ENCODE peak calls at places on chromosomes 7 and 10, in eight cellular contexts. X, A, S, V, T, O, Z and N are unnamed samples.

GRCh38 chr7:147759327-147759943 is 831.1 kb upstream of the C7orf33 start:
- DNase-seq in X (no peak), A (no peak), S (no peak), V (no peak), T (no peak), O (no peak), Z (no peak), N (no peak)

GRCh38 chr10:58415757-58416156 is 30.5 kb downstream of the TFAM start:
- DNase-seq in X (no peak), A (no peak), S (no peak), V (no peak), T (no peak), O (no peak), Z (no peak), N (no peak)

GRCh38 chr10:133022784-133023115 is 65.0 kb upstream of the ADGRA1 start:
- DNase-seq in X (no peak), A (no peak), S (no peak), V (no peak), T (no peak), O (no peak), Z (no peak), N (no peak)

GRCh38 chr7:23020742-23021401 is 6.9 kb upstream of the HYCC1 start:
- DNase-seq in X (peak; percentile 50), A (no peak), S (peak; percentile 87), V (no peak), T (no peak), O (no peak), Z (no peak), N (no peak)

GRCh38 chr7:132904209-132904608 is 177.7 kb downstream of the CHCHD3 start:
- DNase-seq in X (no peak), A (no peak), S (no peak), V (no peak), T (no peak), O (no peak), Z (no peak), N (no peak)

GRCh38 chr10:68628576-68629127 is 68.5 kb downstream of the TET1 start:
- DNase-seq in X (no peak), A (no peak), S (peak; percentile 47), V (no peak), T (peak; percentile 85), O (no peak), Z (peak; percentile 96), N (no peak)

GRCh38 chr10:79038841-79039201 is 29.9 kb upstream of the ZMIZ1 start:
- DNase-seq in X (no peak), A (no peak), S (peak; percentile 3), V (no peak), T (peak; percentile 91), O (no peak), Z (no peak), N (no peak)

GRCh38 chr7:92766461-92767003 is 69.8 kb downstream of the CDK6 start:
- DNase-seq in X (no peak), A (no peak), S (peak; percentile 67), V (no peak), T (peak; percentile 36), O (no peak), Z (no peak), N (no peak)

GRCh38 chr7:79823246-79823951 is 311.2 kb upstream of the GNAI1 start:
- DNase-seq in X (no peak), A (no peak), S (no peak), V (no peak), T (no peak), O (no peak), Z (no peak), N (no peak)

GRCh38 chr10:78377362-78377761 is 343.7 kb downstream of the RPS24 start:
- DNase-seq in X (peak; percentile 68), A (no peak), S (peak; percentile 13), V (no peak), T (no peak), O (no peak), Z (no peak), N (no peak)

GRCh38 chr7:157010588-157011332 is at the start of gene MNX1:
- DNase-seq in X (peak; percentile 86), A (peak; percentile 27), S (no peak), V (no peak), T (peak; percentile 93), O (no peak), Z (peak; percentile 97), N (peak; percentile 33)

GRCh38 chr10:117165557-117166419 is 27.7 kb upstream of the VAX1 start:
- DNase-seq in X (peak; percentile 97), A (no peak), S (no peak), V (no peak), T (peak; percentile 76), O (no peak), Z (no peak), N (no peak)

GRCh38 chr10:63866075-63866746 is 345.0 kb downstream of the REEP3 start:
- DNase-seq in X (peak; percentile 59), A (no peak), S (peak; percentile 52), V (peak; percentile 5), T (peak; percentile 83), O (no peak), Z (peak; percentile 57), N (peak; percentile 10)

GRCh38 chr10:36946598-36946997 is 178.8 kb upstream of the ANKRD30A start:
- DNase-seq in X (peak; percentile 2), A (no peak), S (no peak), V (no peak), T (no peak), O (no peak), Z (no peak), N (no peak)

GRCh38 chr7:44673324-44673723 is 66.9 kb downstream of the OGDH start:
- DNase-seq in X (no peak), A (no peak), S (no peak), V (no peak), T (no peak), O (no peak), Z (no peak), N (no peak)

GRCh38 chr10:26341701-26342100 is 96.4 kb upstream of the APBB1IP start:
- DNase-seq in X (no peak), A (no peak), S (no peak), V (no peak), T (no peak), O (no peak), Z (no peak), N (no peak)

GRCh38 chr7:130732980-130733865 is 784 bp downstream of the KLF14 start:
- DNase-seq in X (peak; percentile 65), A (peak; percentile 6), S (no peak), V (no peak), T (peak; percentile 19), O (no peak), Z (peak; percentile 53), N (no peak)

GRCh38 chr7:137135654-137136350 is 207.7 kb downstream of the PTN start:
- DNase-seq in X (no peak), A (no peak), S (peak; percentile 25), V (no peak), T (no peak), O (no peak), Z (no peak), N (no peak)

GRCh38 chr7:112437038-112437437 is 13.2 kb upstream of the IFRD1 start:
- DNase-seq in X (no peak), A (no peak), S (no peak), V (no peak), T (no peak), O (no peak), Z (no peak), N (no peak)

GRCh38 chr7:46583606-46584005 is 662.5 kb upstream of the IGFBP3 start:
- DNase-seq in X (no peak), A (no peak), S (no peak), V (no peak), T (no peak), O (no peak), Z (no peak), N (no peak)

GRCh38 chr7:3043544-3044395 is at the start of gene CARD11:
- DNase-seq in X (no peak), A (no peak), S (no peak), V (no peak), T (no peak), O (no peak), Z (peak; percentile 34), N (no peak)

GRCh38 chr7:3039787-3040186 is 3.9 kb downstream of the CARD11 start:
- DNase-seq in X (no peak), A (no peak), S (no peak), V (no peak), T (no peak), O (no peak), Z (no peak), N (no peak)

GRCh38 chr7:3037259-3037658 is 6.4 kb downstream of the CARD11 start:
- DNase-seq in X (no peak), A (no peak), S (no peak), V (no peak), T (no peak), O (no peak), Z (no peak), N (peak; percentile 31)

GRCh38 chr7:3042301-3042700 is 1.4 kb downstream of the CARD11 start:
- DNase-seq in X (no peak), A (no peak), S (no peak), V (no peak), T (no peak), O (no peak), Z (no peak), N (no peak)

DNA sequence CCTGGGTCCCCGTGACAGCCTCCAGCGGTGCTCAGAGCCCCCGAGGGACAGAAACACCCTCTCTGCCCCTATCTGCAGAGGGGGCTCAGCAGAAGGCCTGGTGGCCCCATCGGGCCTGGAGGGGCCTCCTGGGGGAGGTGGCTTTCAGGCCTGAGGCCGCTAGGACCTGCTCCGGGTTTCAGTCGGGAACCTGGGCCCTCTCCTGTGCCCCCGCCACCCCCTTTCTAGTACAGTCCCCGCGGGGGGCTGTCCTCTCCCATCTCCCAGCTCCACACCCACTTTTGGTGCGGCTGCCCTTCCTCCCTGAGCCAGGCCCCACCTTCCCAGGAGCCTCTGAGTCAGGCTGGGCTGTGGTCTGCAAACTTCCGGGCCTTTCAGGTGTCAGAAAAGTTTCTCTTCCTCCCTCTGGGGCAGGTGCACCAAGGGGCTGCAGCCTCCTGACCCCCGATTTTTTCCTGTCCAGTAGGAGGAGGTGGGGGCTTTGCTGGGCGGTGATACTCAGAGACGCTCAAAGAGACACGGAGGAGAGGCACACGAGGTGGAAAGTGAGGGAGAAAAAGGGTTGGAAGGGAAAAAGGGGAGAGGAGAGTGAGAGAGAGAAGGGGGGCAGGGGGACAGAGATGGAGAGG is 692 bp downstream of the CARD11 start:
- DNase-seq in X (no peak), A (no peak), S (no peak), V (no peak), T (no peak), O (peak; percentile 14), Z (peak; percentile 80), N (peak; percentile 59)
- H3K4me3 ChIP-seq in X (no peak overlapping the region), A (no peak overlapping the region), S (no peak overlapping the region), V (peak overlapping the region; percentile 100), T (no peak overlapping the region), O (peak overlapping the region; percentile 58), Z (peak overlapping the region; percentile 64), N (peak overlapping the region; percentile 61)

GRCh38 chr10:100535715-100536353 is at the start of gene HIF1AN:
- DNase-seq in X (peak; percentile 93), A (peak; percentile 94), S (peak; percentile 96), V (peak; percentile 85), T (peak; percentile 97), O (peak; percentile 64), Z (peak; percentile 98), N (peak; percentile 93)
- TF ChIP-seq CTCF in X (peak; percentile 98), A (peak; percentile 97), S (peak; percentile 99), V (peak; percentile 94), T (peak; percentile 97), O (peak; percentile 88), Z (peak; percentile 87), N (peak; percentile 95)

GRCh38 chr10:107442035-107442505 is 277.6 kb upstream of the SORCS1 start:
- DNase-seq in X (peak; percentile 31), A (no peak), S (peak; percentile 43), V (peak; percentile 68), T (no peak), O (no peak), Z (peak; percentile 9), N (no peak)
- H3K4me3 ChIP-seq in X (no peak overlapping the region), A (no peak overlapping the region), S (no peak overlapping the region), V (no peak overlapping the region), T (no peak overlapping the region), O (no peak overlapping the region), Z (no peak overlapping the region), N (no peak overlapping the region)

GRCh38 chr7:116863168-116863670 is 832 bp downstream of the CAPZA2 start:
- DNase-seq in X (no peak), A (no peak), S (peak; percentile 46), V (no peak), T (no peak), O (no peak), Z (no peak), N (no peak)
- TF ChIP-seq CTCF in X (peak; percentile 8), A (no peak), S (peak; percentile 15), V (no peak), T (no peak), O (no peak), Z (peak; percentile 20), N (no peak)